ENCODE peak calls at places on chromosome 3, in four cellular contexts. Z, U, G and O are unnamed samples.

GRCh38 chr3:195767792-195768191 is 43.9 kb downstream of the MUC4 start:
- DNase-seq in Z (no peak), U (peak), G (no peak), O (no peak)

GRCh38 chr3:170023165-170023564 is 14.6 kb upstream of the GPR160 start:
- DNase-seq in Z (no peak), U (no peak), G (no peak), O (no peak)

GRCh38 chr3:134666466-134666865 is 15.6 kb upstream of the KY start:
- DNase-seq in Z (no peak), U (no peak), G (peak), O (no peak)

GRCh38 chr3:138362536-138362935 is 14.2 kb downstream of the MRAS start:
- DNase-seq in Z (peak), U (no peak), G (no peak), O (no peak)

GRCh38 chr3:117921908-117922456 is 1112.7 kb downstream of the IGSF11 start:
- DNase-seq in Z (no peak), U (no peak), G (no peak), O (peak)

GRCh38 chr3:101902041-101902440 is 52.7 kb downstream of the NFKBIZ start:
- DNase-seq in Z (no peak), U (no peak), G (no peak), O (no peak)

GRCh38 chr3:110577856-110578255 is 493.8 kb upstream of the NECTIN3 start:
- DNase-seq in Z (no peak), U (no peak), G (no peak), O (no peak)

GRCh38 chr3:75272708-75273107 is 391.4 kb upstream of the FRG2C start:
- DNase-seq in Z (no peak), U (no peak), G (no peak), O (no peak)

GRCh38 chr3:121918779-121919483 is 24.7 kb downstream of the SLC15A2 start:
- DNase-seq in Z (no peak), U (no peak), G (peak), O (peak)

GRCh38 chr3:123568034-123568433 is 16.8 kb downstream of the HACD2 start:
- DNase-seq in Z (peak), U (no peak), G (no peak), O (no peak)

GRCh38 chr3:71510485-71510884 is 73.0 kb downstream of the FOXP1 start:
- DNase-seq in Z (no peak), U (no peak), G (no peak), O (no peak)

GRCh38 chr3:187684880-187685279 is 14.7 kb upstream of the SST start:
- DNase-seq in Z (no peak), U (no peak), G (no peak), O (no peak)

GRCh38 chr3:71693641-71694040 is 31.6 kb downstream of the EIF4E3 start:
- DNase-seq in Z (no peak), U (no peak), G (no peak), O (no peak)

GRCh38 chr3:97835761-97836160 is 13.9 kb downstream of the CRYBG3 start:
- DNase-seq in Z (no peak), U (no peak), G (no peak), O (no peak)

GRCh38 chr3:197590313-197590962 is 34.7 kb upstream of the BDH1 start:
- DNase-seq in Z (no peak), U (no peak), G (peak), O (no peak)

GRCh38 chr3:52068730-52069129 is 12.4 kb upstream of the DUSP7 start:
- DNase-seq in Z (no peak), U (no peak), G (no peak), O (no peak)

GRCh38 chr3:196159952-196160804 is 51.0 kb downstream of the ZDHHC19 start:
- DNase-seq in Z (peak), U (no peak), G (no peak), O (peak)

GRCh38 chr3:73786346-73786807 is 161.6 kb upstream of the PDZRN3 start:
- DNase-seq in Z (peak), U (no peak), G (no peak), O (no peak)

GRCh38 chr3:123586966-123587365 is 2.1 kb upstream of the HACD2 start:
- DNase-seq in Z (no peak), U (no peak), G (no peak), O (no peak)

GRCh38 chr3:66572938-66573710 is 72.3 kb upstream of the LRIG1 start:
- DNase-seq in Z (no peak), U (no peak), G (no peak), O (peak)

GRCh38 chr3:194272861-194273266 is 78.3 kb downstream of the CPN2 start:
- DNase-seq in Z (no peak), U (no peak), G (no peak), O (no peak)

GRCh38 chr3:58612825-58613224 is 35.6 kb upstream of the FAM107A start:
- DNase-seq in Z (no peak), U (no peak), G (no peak), O (no peak)

GRCh38 chr3:149199474-149199873 is 22.2 kb downstream of the CP start:
- DNase-seq in Z (no peak), U (no peak), G (no peak), O (peak)